ENCODE peak calls at places on chromosomes 7 and 10, in seven cellular contexts. Q is tibial nerve; V is dorsolateral prefrontal cortex; X is H7; E is activated effector memory CD4-positive, alpha-beta T cell treated with Interleukin-2 at 50 U/mL for 16 hours; Z is HT1080; J is stimulated activated CD4-positive, alpha-beta T cell treated with anti-CD3 and anti-CD28 coated beads, TNF-alpha, amount 100 ng/mL, for 4 hours. P is an unnamed sample.

GRCh38 chr10:101112799-101113594 is 18.1 kb upstream of the TLX1 start:
- DNase-seq in V (no peak), J (no peak), E (no peak), X (no peak), Q (no peak), Z (no peak), P (no peak)

GRCh38 chr10:113034008-113034407 is 84.0 kb downstream of the TCF7L2 start:
- DNase-seq in V (no peak), Q (no peak), Z (no peak), X (no peak), J (no peak), E (no peak), P (no peak)

GRCh38 chr7:123916240-123916724 is 8.8 kb upstream of the SPAM1 start:
- DNase-seq in V (no peak), E (no peak), Q (no peak), Z (no peak), X (peak), J (no peak), P (no peak)

GRCh38 chr7:98816206-98816605 is 53.6 kb downstream of the TMEM130 start:
- DNase-seq in J (no peak), V (no peak), E (no peak), Q (no peak), X (no peak), Z (no peak), P (no peak)

GRCh38 chr7:116736927-116737715 is 65.1 kb downstream of the MET start:
- DNase-seq in E (no peak), V (no peak), X (no peak), Z (no peak), J (no peak), Q (no peak), P (no peak)

GRCh38 chr10:131211965-131212619 is 99.4 kb downstream of the TCERG1L start:
- DNase-seq in E (no peak), Q (no peak), X (no peak), J (no peak), Z (no peak), V (peak), P (no peak)

GRCh38 chr10:23001901-23002516 is 74.2 kb downstream of the ARMC3 start:
- DNase-seq in E (no peak), J (no peak), V (no peak), X (peak), Q (no peak), Z (no peak), P (no peak)

GRCh38 chr10:86188326-86188725 is 178.3 kb downstream of the GRID1 start:
- DNase-seq in E (no peak), V (no peak), J (no peak), Z (no peak), Q (no peak), X (no peak), P (no peak)

GRCh38 chr7:1385809-1386622 is 73.3 kb downstream of the MICALL2 start:
- DNase-seq in Z (no peak), V (no peak), Q (no peak), J (no peak), X (peak), E (no peak), P (no peak)